ENCODE peak calls at places on chromosomes 12 and 14, in seven cellular contexts. E, P, R, H, I, K and Y are unnamed samples.

GRCh38 chr14:63777024-63777423 is 49.2 kb upstream of the SGPP1 start:
- DNase-seq in E (no peak), P (no peak), R (no peak), H (no peak), I (peak; percentile 38), K (peak; percentile 59), Y (peak; percentile 66)

GRCh38 chr12:19161251-19161650 is 31.7 kb downstream of the PLEKHA5 start:
- DNase-seq in E (no peak), P (no peak), R (no peak), H (no peak), I (no peak), K (no peak), Y (no peak)

GRCh38 chr14:69945905-69946304 is 66.7 kb downstream of the SMOC1 start:
- DNase-seq in E (no peak), P (no peak), R (no peak), H (no peak), I (no peak), K (peak; percentile 35), Y (no peak)

GRCh38 chr14:79598339-79598738 is 613.0 kb downstream of the DIO2 start:
- DNase-seq in E (no peak), P (no peak), R (no peak), H (no peak), I (no peak), K (peak; percentile 74), Y (peak; percentile 70)

GRCh38 chr12:19880724-19881123 is 441.4 kb downstream of the AEBP2 start:
- DNase-seq in E (no peak), P (no peak), R (no peak), H (no peak), I (no peak), K (no peak), Y (no peak)

GRCh38 chr12:84362552-84362897 is 550.1 kb downstream of the SLC6A15 start:
- DNase-seq in E (no peak), P (no peak), R (no peak), H (no peak), I (no peak), K (no peak), Y (no peak)

GRCh38 chr14:49882826-49883694 is 9.8 kb upstream of the ARF6 start:
- DNase-seq in E (no peak), P (no peak), R (no peak), H (no peak), I (no peak), K (no peak), Y (peak; percentile 66)

GRCh38 chr14:55707365-55707804 is 127.4 kb downstream of the KTN1 start:
- DNase-seq in E (no peak), P (no peak), R (peak; percentile 4), H (no peak), I (peak; percentile 29), K (peak; percentile 65), Y (peak; percentile 58)

GRCh38 chr12:1161197-1161596 is 170.2 kb downstream of the ERC1 start:
- DNase-seq in E (no peak), P (no peak), R (no peak), H (no peak), I (no peak), K (no peak), Y (no peak)

GRCh38 chr14:50107850-50108249 is 8.5 kb downstream of the VCPKMT start:
- DNase-seq in E (no peak), P (no peak), R (no peak), H (no peak), I (no peak), K (no peak), Y (no peak)

DNA sequence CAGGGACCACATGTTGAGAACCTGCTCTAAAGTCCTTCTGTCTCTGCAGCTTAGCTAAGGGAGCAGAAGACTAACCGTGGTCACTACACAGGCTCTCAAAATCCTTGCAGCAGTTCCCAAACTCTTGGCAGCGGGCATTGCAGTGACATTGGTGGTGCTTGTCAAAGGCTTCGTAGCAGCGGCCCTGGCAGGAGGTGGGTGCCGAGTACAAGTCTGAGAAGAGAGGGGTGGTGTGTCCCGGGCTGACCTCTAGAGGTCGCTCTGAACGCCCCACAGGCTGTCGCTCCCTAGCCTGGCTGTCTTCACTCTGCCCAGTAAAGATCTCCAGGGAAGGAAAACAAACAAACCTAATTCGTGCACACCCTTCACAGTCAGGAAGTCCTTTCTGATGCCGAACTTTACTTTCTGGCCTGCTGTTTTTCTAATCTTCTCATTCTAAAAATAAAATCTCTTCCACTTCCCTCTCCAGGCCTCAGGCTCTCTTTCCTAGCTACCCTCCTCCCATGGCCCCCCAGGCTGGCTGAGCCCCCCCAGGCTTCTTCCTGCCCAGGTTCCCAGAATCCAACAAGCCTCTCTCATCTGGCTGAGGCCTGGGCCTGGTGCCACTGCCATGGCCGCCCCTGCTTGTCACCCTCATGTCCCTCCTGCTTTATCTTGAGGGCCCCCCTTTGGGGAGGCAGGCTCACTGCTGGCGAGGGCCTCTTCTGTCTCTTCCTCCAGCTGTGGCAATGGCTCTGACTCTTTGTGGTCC is 7.7 kb downstream of the ENDOU start:
- DNase-seq in E (peak; percentile 52), P (peak; percentile 89), R (peak; percentile 52), H (peak; percentile 80), I (peak; percentile 55), K (peak; percentile 84), Y (peak; percentile 87)
- TF ChIP-seq CTCF in E (peak; percentile 57), P (peak; percentile 62), R (peak; percentile 79), H (peak; percentile 47), I (peak; percentile 95), K (peak; percentile 93), Y (peak; percentile 89)

DNA sequence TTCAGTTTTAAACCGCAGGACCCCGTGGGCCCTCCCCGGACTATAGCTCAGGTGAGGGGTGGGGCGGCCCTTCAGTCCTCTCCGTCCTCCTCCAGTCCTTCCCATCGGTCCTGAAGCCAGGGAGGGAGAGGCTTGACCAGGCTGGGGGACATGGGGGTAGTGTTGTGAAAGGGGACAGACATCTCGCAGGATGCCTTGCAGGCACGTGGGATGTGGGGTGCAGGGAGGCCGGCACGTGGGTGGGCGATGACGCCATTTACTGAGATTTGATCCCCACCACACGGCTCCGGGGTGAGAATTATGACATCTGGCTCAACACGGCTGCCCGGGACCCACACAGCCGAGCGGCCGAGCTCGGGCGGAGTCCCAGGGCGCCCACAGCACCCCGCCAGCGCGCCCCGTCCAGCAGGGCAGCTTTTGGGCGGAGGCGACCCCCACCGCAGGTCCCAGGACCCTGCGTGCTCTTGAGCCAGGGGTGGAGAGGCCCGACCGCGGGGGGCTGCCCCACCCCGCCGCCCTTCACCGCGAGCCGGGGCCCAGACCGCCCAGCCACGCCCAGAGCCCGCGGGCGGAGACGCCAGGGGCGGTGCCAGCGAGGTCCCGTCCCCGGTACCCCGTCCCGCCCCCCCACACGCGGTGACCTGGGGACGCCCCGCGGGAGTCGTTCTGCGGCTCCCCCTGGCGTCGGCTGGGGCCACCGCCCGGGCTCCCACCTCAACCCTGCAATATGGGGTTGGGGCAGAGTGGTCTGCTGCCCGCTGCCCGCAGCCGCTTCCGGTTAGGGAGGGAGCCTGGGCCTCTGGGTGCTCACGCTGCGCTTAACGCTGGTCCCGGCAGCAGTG is 3.3 kb upstream of the EXOC3L4 start:
- DNase-seq in E (no peak), P (peak; percentile 62), R (peak; percentile 62), H (no peak), I (no peak), K (no peak), Y (peak; percentile 71)
- TF ChIP-seq CTCF in E (no peak), P (peak; percentile 47), R (peak; percentile 69), H (no peak), I (peak; percentile 39), K (peak; percentile 44), Y (peak; percentile 39)

GRCh38 chr14:95025218-95025617 is 132.1 kb downstream of the DICER1 start:
- DNase-seq in E (no peak), P (no peak), R (no peak), H (no peak), I (no peak), K (no peak), Y (no peak)

GRCh38 chr14:95025941-95026340 is 131.4 kb downstream of the DICER1 start:
- DNase-seq in E (no peak), P (no peak), R (no peak), H (no peak), I (no peak), K (no peak), Y (no peak)

GRCh38 chr14:95024380-95024779 is 132.9 kb downstream of the DICER1 start:
- DNase-seq in E (no peak), P (no peak), R (no peak), H (no peak), I (no peak), K (no peak), Y (no peak)

GRCh38 chr14:95023886-95024285 is 133.4 kb downstream of the DICER1 start:
- DNase-seq in E (no peak), P (no peak), R (no peak), H (no peak), I (peak; percentile 10), K (no peak), Y (peak; percentile 38)

DNA sequence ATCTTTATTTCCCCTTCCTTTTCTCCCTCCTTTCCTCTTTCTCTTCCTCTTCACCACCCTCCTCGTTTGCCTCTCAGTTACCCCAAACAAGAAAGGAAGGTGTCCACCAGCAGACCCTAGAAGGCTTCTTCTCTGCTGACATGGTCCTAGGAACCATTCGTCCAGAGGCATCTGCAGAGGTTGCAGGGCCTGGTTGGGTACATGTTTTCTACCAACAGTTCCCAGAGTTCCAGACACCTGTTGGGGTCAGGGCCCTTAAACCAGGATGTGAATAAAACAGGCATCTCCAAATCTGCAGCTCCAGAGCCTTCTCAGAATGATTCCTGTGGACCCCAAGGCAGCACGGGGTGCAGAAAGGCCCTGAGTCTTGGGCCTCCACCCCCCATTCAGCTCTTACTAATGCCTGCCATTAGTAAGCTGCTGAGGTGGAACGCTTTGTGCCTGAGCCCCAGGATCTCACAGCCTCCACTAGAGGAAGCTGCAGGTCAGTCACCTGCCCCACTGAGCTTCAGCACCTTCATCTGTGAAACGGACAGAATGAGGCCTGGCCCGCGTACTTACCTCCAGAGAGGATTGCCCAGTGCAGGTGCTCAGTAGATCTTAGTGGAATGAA is 130.4 kb downstream of the DICER1 start:
- DNase-seq in E (no peak), P (no peak), R (no peak), H (no peak), I (no peak), K (no peak), Y (no peak)
- TF ChIP-seq CTCF in E (no peak), P (no peak), R (no peak), H (no peak), I (no peak), K (no peak), Y (no peak)

GRCh38 chr14:56953884-56954283 is 143.6 kb upstream of the OTX2 start:
- DNase-seq in E (no peak), P (peak; percentile 13), R (no peak), H (no peak), I (no peak), K (no peak), Y (no peak)

GRCh38 chr14:56949828-56950227 is 139.5 kb upstream of the OTX2 start:
- DNase-seq in E (no peak), P (no peak), R (no peak), H (no peak), I (no peak), K (no peak), Y (no peak)

DNA sequence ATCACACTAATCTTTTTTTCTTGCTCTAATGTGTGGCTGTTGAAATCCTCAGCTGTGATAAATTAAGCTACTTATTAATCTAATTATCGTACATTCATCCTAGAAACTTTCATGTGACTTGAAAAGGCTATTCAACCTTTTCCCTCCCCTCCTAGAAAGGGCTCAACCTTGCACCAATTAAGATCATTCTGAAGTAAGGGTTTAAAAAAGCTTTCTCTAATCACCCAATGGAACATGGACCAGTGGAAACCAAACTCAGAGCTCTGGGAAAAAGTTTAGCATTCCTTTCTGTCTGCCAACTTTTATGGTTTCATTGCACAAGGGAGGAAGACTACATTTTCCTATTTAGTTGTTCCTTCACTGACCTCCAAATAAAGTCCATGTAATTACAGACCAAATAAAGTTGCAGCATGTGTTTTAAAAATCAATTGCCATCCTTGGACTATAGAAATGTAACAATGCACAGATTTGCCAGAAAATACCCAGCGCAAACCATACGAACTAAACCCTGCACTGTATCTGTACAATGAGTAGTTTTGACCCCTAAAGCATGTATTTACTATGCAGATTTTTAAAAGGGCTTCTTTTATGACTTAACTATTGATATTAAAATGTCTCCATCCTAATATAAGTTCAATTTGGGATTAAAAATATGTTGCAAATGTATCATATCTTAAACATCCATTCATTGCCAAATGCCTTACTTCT is 142.6 kb upstream of the OTX2 start:
- DNase-seq in E (no peak), P (no peak), R (no peak), H (no peak), I (no peak), K (no peak), Y (no peak)
- TF ChIP-seq CTCF in E (no peak), P (no peak), R (no peak), H (no peak), I (no peak), K (no peak), Y (no peak)